ENCODE peak calls at places on chromosome 2, in nine cellular contexts. M is NT2/D1, A is lower lobe of right lung, T is RWPE2, S is ascending aorta, I is small intestine, G is heart left ventricle, X is A549, Z is fibroblast of lung. C is an unnamed sample. For H3K9me3 and H3K4me1, the result is how much of the 10 kb centered on the place peaks cover.

GRCh38 chr2:1605102-1605501 is 139.2 kb downstream of the PXDN start:
- DNase-seq in M (no peak), A (no peak), T (no peak), S (no peak), I (no peak), G (peak), X (no peak), Z (peak), C (peak)

GRCh38 chr2:123085479-123085878 is 939.6 kb upstream of the CNTNAP5 start:
- DNase-seq in M (no peak), A (no peak), T (no peak), S (no peak), I (no peak), G (no peak), X (no peak), Z (no peak), C (no peak)

GRCh38 chr2:167489307-167489706 is 601.0 kb downstream of the XIRP2 start:
- DNase-seq in M (no peak), A (no peak), T (no peak), S (no peak), I (no peak), G (no peak), X (no peak), Z (no peak), C (no peak)

GRCh38 chr2:24827321-24828261 is 34.4 kb downstream of the CENPO start:
- DNase-seq in M (peak), A (peak), T (no peak), S (no peak), I (peak), G (peak), X (peak), Z (peak), C (peak)

GRCh38 chr2:10534514-10535250 is 86.6 kb upstream of the ODC1 start:
- DNase-seq in M (no peak), A (no peak), T (peak), S (no peak), I (no peak), G (peak), X (peak), Z (peak), C (no peak)

GRCh38 chr2:30512243-30512866 is 65.3 kb downstream of the LCLAT1 start:
- DNase-seq in M (no peak), A (no peak), T (no peak), S (no peak), I (no peak), G (no peak), X (no peak), Z (no peak), C (no peak)

GRCh38 chr2:35220471-35220870 is 1135.1 kb upstream of the CRIM1 start:
- DNase-seq in M (no peak), A (no peak), T (no peak), S (no peak), I (no peak), G (no peak), X (no peak), Z (peak), C (no peak)

GRCh38 chr2:28547906-28548600 is 52.2 kb downstream of the PLB1 start:
- DNase-seq in M (no peak), A (no peak), T (no peak), S (no peak), I (peak), G (no peak), X (no peak), Z (no peak), C (no peak)

GRCh38 chr2:56410140-56410539 is 226.3 kb downstream of the CCDC85A start:
- DNase-seq in M (no peak), A (no peak), T (no peak), S (no peak), I (no peak), G (no peak), X (no peak), Z (peak), C (no peak)

GRCh38 chr2:144519934-144520717 is at the start of gene ZEB2:
- DNase-seq in M (no peak), A (peak), T (no peak), S (no peak), I (peak), G (peak), X (peak), Z (peak), C (peak)

GRCh38 chr2:113164234-113164929 is 9.4 kb upstream of the PSD4 start:
- DNase-seq in M (no peak), A (no peak), T (no peak), S (no peak), I (no peak), G (no peak), X (no peak), Z (no peak), C (no peak)

DNA sequence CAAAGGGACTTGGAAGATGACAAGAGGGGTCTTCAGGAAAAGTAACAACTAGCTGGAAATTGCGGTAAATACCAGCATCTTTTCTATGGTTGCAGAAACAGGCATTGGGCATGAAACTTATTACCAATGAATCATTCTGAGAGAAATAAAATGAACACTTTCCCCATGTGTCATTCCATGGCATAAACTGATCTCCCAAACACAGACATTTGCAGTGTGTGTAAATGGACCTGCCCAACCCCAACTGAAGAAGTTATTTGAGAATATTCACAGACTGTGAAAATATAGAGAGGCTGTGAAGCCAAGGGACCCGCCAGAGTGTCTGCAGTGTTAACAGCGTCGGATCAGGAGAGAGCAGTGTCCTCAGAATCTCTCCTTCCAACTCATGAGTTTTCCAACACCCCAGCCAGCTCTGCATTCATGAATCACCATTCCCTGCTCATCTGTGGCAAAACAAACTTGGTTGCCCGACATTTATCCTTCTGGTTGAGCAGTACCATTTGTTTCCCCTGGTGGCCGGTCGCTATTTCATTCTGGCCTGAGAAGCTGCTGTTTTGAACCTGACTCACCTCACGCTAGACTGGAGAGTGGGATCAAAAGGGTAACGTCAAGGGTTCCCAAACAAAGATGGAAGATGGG is 238.4 kb downstream of the PID1 start:
- DNase-seq in M (no peak), A (no peak), T (no peak), S (no peak), I (no peak), G (no peak), X (no peak), Z (no peak), C (no peak)
- H3K9me3 ChIP-seq in M (under half), A (under half), T (under half), S (under half), I (under half), G (under half), X (under half), Z (under half), C (under half)

DNA sequence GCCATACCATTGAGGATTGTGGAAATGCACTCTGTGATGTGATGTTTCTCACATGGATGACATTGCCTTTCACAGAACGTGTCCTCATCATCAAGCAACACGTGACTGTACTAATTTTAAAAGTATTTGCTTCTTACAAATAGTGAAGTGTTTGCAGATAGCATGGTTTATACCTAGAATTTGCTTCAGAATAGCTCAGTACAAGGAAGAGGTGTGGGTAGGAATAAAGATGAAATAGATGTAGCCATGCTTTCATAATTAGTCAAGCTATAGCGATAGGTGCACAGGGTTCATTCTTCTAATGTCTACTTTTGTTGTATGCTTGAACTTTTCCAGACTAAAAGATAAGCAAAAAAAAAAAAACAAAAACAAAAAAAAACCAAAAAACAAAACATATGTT is 27.5 kb downstream of the MAP4K4 start:
- DNase-seq in M (no peak), A (no peak), T (no peak), S (no peak), I (no peak), G (no peak), X (no peak), Z (no peak), C (no peak)
- H3K4me1 ChIP-seq in M (under half), A (under half), T (under half), S (under half), I (under half), G (half or more), X (under half), Z (under half), C (under half)

GRCh38 chr2:172513524-172513900 is 42.4 kb upstream of the PDK1 start:
- DNase-seq in M (no peak), A (no peak), T (no peak), S (no peak), I (no peak), G (no peak), X (no peak), Z (no peak), C (no peak)

GRCh38 chr2:172513935-172514586 is 41.8 kb upstream of the PDK1 start:
- DNase-seq in M (no peak), A (peak), T (no peak), S (no peak), I (no peak), G (peak), X (no peak), Z (no peak), C (peak)

GRCh38 chr2:172518995-172519394 is 36.9 kb upstream of the PDK1 start:
- DNase-seq in M (no peak), A (no peak), T (no peak), S (no peak), I (no peak), G (no peak), X (no peak), Z (no peak), C (no peak)

GRCh38 chr2:172512810-172513523 is 42.9 kb upstream of the PDK1 start:
- DNase-seq in M (no peak), A (no peak), T (no peak), S (no peak), I (no peak), G (no peak), X (no peak), Z (no peak), C (no peak)

GRCh38 chr2:172516299-172516698 is 39.6 kb upstream of the PDK1 start:
- DNase-seq in M (no peak), A (no peak), T (no peak), S (no peak), I (no peak), G (no peak), X (peak), Z (peak), C (no peak)
- H3K9me3 ChIP-seq in M (half or more), A (under half), T (under half), S (under half), I (under half), G (under half), X (under half), Z (under half), C (under half)

GRCh38 chr2:20451346-20451745 is 4.5 kb downstream of the RHOB start:
- DNase-seq in M (no peak), A (no peak), T (no peak), S (no peak), I (no peak), G (no peak), X (no peak), Z (peak), C (no peak)

GRCh38 chr2:20451761-20452499 is 5.1 kb downstream of the RHOB start:
- DNase-seq in M (no peak), A (no peak), T (peak), S (no peak), I (no peak), G (no peak), X (no peak), Z (no peak), C (no peak)

GRCh38 chr2:20449501-20450200 is 2.8 kb downstream of the RHOB start:
- DNase-seq in M (no peak), A (no peak), T (no peak), S (no peak), I (no peak), G (no peak), X (peak), Z (peak), C (no peak)

GRCh38 chr2:20448246-20449046 is 1.6 kb downstream of the RHOB start:
- DNase-seq in M (no peak), A (no peak), T (no peak), S (no peak), I (no peak), G (no peak), X (peak), Z (peak), C (peak)

DNA sequence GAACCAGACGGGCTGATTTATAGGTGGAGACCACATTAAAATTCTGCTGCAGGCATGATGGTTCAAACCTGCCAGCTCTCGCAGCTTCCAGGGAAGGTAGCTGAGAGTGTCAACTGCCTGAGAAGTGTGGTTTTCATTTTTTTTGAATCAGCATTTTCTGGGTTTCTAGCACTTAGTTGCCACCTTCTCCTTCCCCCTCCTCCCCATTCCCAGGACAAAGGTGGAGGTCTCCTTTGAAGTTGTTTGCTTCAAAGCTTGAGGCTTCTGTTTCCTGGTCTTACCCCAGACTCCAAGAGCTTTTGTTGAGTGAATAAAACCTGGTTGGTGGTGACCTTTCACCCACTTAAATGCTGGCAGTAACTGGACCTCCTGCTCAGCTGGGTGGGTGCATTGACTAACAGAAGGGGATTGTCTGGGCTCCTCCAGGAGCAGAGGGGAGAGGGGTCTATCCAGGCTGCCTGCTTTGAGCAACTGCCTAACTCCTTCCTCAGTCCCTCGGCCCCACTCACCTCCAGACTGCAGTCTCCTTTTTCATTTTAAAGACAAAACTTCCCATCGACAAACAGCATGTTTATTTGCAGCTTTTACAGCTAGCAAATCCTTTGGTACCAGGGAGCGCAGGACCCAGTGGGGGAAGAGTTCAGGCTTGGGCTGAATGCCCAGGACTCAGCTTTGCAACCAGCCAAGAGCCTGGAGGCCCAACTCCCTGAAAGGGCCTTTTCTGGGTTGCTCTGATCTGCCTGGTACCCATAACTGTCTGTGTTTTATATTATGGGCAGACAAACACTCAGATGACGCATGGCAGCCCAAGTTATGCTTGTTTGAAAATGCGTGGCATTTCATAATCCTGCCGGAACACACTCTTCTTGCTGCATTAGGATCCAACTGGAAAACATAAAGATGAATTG is 3.6 kb downstream of the RHOB start:
- DNase-seq in M (no peak), A (no peak), T (no peak), S (no peak), I (peak), G (peak), X (peak), Z (peak), C (peak)
- H3K4me1 ChIP-seq in M (under half), A (under half), T (under half), S (under half), I (under half), G (under half), X (under half), Z (under half), C (under half)

DNA sequence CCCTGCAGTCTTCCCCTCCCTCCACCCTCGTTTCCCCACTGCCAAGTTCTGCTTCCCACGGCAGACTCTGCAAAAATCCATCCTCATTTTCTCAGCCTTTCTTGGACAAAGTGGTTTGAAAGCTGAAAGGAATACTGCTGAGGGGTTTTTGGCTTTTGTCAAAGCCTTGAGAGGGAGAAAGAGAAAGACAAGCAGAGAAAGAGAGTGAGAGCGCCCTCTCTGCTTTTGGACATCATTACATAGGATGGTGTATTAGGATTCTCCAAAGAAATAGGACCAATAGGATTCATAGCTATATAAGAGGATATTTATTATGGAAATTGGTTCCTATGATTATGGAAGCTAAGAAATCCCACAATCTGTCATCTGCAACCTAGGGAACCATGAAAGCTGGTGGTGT is 455.9 kb upstream of the SOX11 start:
- DNase-seq in M (peak), A (no peak), T (no peak), S (no peak), I (no peak), G (no peak), X (no peak), Z (no peak), C (no peak)
- H3K9me3 ChIP-seq in M (under half), A (under half), T (under half), S (under half), I (under half), G (under half), X (under half), Z (under half), C (under half)

DNA sequence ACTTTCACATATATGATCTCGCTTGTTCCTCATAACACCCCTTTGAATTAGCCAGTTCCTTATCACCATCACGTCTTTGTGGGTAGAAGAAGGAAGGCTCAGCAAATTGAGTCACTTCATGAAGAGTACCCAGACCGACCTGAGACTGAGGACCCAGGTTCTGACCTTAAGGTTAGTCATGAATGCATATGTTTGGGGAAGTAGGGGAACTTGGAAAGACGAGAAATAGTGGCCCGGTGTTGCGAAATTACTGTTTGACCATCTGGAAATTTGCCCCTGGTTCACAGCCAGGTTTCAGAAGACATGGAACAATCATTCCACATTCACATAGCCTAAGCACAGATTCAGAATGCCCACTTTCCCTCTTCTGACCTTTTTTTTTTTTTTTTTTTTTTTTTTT is 59.8 kb downstream of the MEIS1 start:
- DNase-seq in M (no peak), A (no peak), T (no peak), S (no peak), I (no peak), G (peak), X (peak), Z (peak), C (peak)
- H3K4me1 ChIP-seq in M (under half), A (half or more), T (under half), S (under half), I (under half), G (under half), X (under half), Z (under half), C (under half)

C was measured in right cardiac atrium.